ENCODE peak calls at places on chromosome 2, in seven cellular contexts. U, M, K, Q, L, H and G are unnamed samples.

GRCh38 chr2:110657721-110658305 is 20.1 kb downstream of the BUB1 start:
- DNase-seq in M (peak), U (no peak), K (no peak), H (no peak), L (no peak), Q (no peak), G (no peak)

GRCh38 chr2:168635065-168635577 is 167.3 kb upstream of the NOSTRIN start:
- DNase-seq in H (no peak), L (peak), K (no peak), U (peak), M (no peak), Q (no peak), G (no peak)

GRCh38 chr2:164952057-164952702 is 3.1 kb downstream of the SLC38A11 start:
- DNase-seq in L (no peak), M (no peak), H (no peak), K (no peak), Q (no peak), U (no peak), G (no peak)

GRCh38 chr2:172969171-172969570 is 106.5 kb upstream of the MAP3K20 start:
- DNase-seq in H (no peak), L (no peak), M (no peak), Q (no peak), U (no peak), K (no peak), G (no peak)

GRCh38 chr2:223114170-223114569 is 62.2 kb downstream of the KCNE4 start:
- DNase-seq in L (no peak), M (no peak), Q (no peak), U (no peak), H (no peak), K (no peak), G (no peak)

GRCh38 chr2:30931841-30932407 is 124.7 kb upstream of the CAPN13 start:
- DNase-seq in H (no peak), U (no peak), L (no peak), M (no peak), Q (no peak), K (no peak), G (no peak)

GRCh38 chr2:40101076-40101688 is 322.1 kb upstream of the THUMPD2 start:
- DNase-seq in K (no peak), M (no peak), U (no peak), H (no peak), Q (no peak), L (no peak), G (no peak)

GRCh38 chr2:18167871-18168270 is 289.4 kb downstream of the KCNS3 start:
- DNase-seq in Q (no peak), L (no peak), H (no peak), M (no peak), K (no peak), U (no peak), G (no peak)

GRCh38 chr2:176234216-176234615 is 35.0 kb upstream of the MTX2 start:
- DNase-seq in L (no peak), H (no peak), K (no peak), U (no peak), M (no peak), Q (no peak), G (no peak)

GRCh38 chr2:189751080-189751658 is 11.4 kb downstream of the OSGEPL1 start:
- DNase-seq in H (peak), L (no peak), Q (no peak), K (peak), U (no peak), M (peak), G (peak)